ENCODE peak calls at places on chromosomes 4 and X, in four cellular contexts. G, U, Q and S are unnamed samples.

GRCh38 chr4:113708250-113708649 is 53.3 kb downstream of the CAMK2D start:
- DNase-seq in G (no peak), U (no peak), Q (no peak), S (no peak)

GRCh38 chrX:136687457-136687856 is 39.5 kb downstream of the CD40LG start:
- DNase-seq in G (no peak), U (no peak), Q (no peak), S (no peak)

GRCh38 chr4:70583952-70584834 is 7.9 kb upstream of the AMBN start:
- DNase-seq in G (peak), U (peak), Q (no peak), S (no peak)

GRCh38 chr4:56857601-56858301 is 36.2 kb upstream of the SPINK2 start:
- DNase-seq in G (no peak), U (no peak), Q (no peak), S (no peak)

GRCh38 chrX:3044671-3045070 is 3.4 kb downstream of the ARSF start:
- DNase-seq in G (no peak), U (no peak), Q (no peak), S (no peak)

GRCh38 chr4:109183851-109184345 is 118.6 kb downstream of the COL25A1 start:
- DNase-seq in G (no peak), U (no peak), Q (no peak), S (no peak)

GRCh38 chrX:56968980-56969379 is 26.4 kb downstream of the SPIN3 start:
- DNase-seq in G (no peak), U (no peak), Q (no peak), S (no peak)

GRCh38 chr4:33961751-33962150 is 2282.6 kb downstream of the ARAP2 start:
- DNase-seq in G (no peak), U (no peak), Q (no peak), S (no peak)

GRCh38 chr4:2269206-2269531 is 7.3 kb upstream of the MXD4 start:
- DNase-seq in G (no peak), U (no peak), Q (no peak), S (no peak)

GRCh38 chr4:149933120-149933519 is 117.5 kb upstream of the IQCM start:
- DNase-seq in G (no peak), U (no peak), Q (no peak), S (no peak)

GRCh38 chr4:67542076-67542475 is 3.2 kb downstream of the CENPC start:
- DNase-seq in G (no peak), U (no peak), Q (no peak), S (no peak)

GRCh38 chr4:78370625-78371372 is 180.8 kb upstream of the ANXA3 start:
- DNase-seq in G (no peak), U (no peak), Q (no peak), S (no peak)

GRCh38 chr4:47915378-47915777 is 995 bp upstream of the NFXL1 start:
- DNase-seq in G (no peak), U (no peak), Q (peak), S (no peak)

GRCh38 chr4:54940996-54941395 is 184.4 kb downstream of the KDR start:
- DNase-seq in G (no peak), U (no peak), Q (no peak), S (no peak)

GRCh38 chrX:29143756-29144155 is 556.5 kb downstream of the IL1RAPL1 start:
- DNase-seq in G (no peak), U (no peak), Q (no peak), S (no peak)

DNA sequence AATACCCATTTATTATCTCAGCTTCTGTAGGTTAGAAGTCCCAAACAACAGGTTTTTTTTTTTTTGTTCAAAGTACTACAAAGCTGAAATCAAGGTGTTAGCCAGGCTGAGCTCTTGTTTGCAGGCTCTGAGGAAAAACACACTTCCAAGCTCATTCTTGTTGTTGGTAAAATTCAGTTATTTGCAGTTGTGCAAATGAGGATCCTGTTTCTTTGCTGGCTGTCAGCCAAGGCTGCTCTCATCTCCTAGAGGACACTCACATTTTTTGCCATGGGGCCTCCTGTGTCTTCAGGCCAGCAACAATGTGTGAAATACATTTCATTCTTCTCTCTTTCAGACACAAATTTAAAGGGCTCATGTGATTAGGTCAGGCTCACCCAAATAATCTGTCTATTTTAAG is 60.3 kb upstream of the HSD17B10 start:
- DNase-seq in G (no peak), U (no peak), Q (peak), S (no peak)
- TF ChIP-seq FOSL1 in G (no peak), U (no peak), Q (no peak), S (no peak)

DNA sequence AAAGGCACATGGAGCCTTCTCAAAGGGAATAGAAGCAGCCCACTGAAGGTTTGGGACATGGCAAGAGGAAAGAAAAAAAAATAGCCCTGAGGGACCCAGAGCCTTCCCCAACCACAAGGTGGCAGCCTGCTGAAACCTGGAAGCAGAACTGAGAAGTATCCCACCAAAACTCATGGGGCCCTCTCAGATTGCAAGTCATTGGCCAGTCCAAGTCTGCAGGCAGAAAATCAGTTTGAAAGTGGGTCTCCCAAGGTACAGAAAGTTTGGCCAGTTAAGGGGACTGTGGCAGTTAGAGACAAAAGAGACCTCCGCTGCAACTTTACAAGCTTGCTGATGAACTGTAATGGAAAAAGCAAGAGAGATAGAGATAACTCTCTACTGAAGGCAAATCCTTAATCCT is 155.8 kb downstream of the ANTXR2 start:
- DNase-seq in G (peak), U (peak), Q (peak), S (peak)
- TF ChIP-seq SP1 in G (no peak), U (no peak), Q (no peak), S (no peak)

GRCh38 chr4:99945718-99946345 is 586 bp downstream of the DNAJB14 start:
- DNase-seq in G (no peak), U (peak), Q (peak), S (no peak)
- TF ChIP-seq FOSL1 in G (no peak), U (no peak), Q (no peak), S (no peak)

GRCh38 chr4:178271386-178271785 is 829.1 kb upstream of the AGA start:
- DNase-seq in G (no peak), U (no peak), Q (no peak), S (no peak)

GRCh38 chr4:178275671-178276360 is 833.6 kb upstream of the AGA start:
- DNase-seq in G (no peak), U (no peak), Q (peak), S (peak)

DNA sequence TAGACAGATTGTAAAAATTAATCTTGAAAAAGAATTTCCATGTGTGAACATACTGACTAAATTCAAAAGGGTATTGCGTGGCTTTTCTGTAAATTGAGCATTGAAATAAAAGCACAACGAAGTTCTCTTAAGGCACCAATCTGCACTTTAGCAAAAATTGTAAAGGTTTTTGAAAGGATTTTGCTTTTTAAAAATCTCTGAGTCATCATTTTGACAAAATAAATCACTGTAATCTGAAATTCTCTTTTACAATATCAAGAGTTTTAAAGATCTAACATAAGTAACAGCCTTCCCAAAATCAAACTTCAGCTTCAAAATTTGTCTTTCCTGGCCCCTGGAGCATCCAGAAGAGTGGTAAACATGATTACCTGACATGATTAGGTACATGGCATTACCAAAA is 830.9 kb upstream of the AGA start:
- DNase-seq in G (no peak), U (no peak), Q (no peak), S (no peak)
- TF ChIP-seq SP1 in G (no peak), U (no peak), Q (no peak), S (no peak)

DNA sequence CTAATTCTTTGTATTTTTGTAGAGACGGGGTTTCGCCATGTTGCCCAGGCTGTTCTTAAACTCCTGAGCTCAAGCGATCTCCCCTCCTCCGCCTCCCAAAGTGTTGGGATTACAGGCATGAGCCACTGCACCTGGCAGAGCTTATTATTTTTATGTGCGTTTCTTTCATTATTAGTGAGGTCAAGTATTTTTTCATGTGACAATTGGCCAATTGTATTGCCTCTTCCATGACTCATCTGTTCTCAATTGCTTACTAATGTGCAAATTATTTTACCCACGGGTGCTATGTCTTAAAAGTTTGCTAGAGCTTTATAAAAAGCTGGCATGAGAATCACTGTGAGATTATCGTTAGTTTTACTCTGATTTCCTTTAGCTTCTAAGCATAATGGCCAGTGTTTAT is 13.0 kb upstream of the ARX start:
- DNase-seq in G (no peak), U (no peak), Q (no peak), S (no peak)
- TF ChIP-seq FOSL1 in G (peak), U (no peak), Q (no peak), S (no peak)

GRCh38 chr4:126603210-126603609 is 1029.5 kb upstream of the INTU start:
- DNase-seq in G (no peak), U (no peak), Q (no peak), S (no peak)
- TF ChIP-seq SP1 in G (no peak), U (no peak), Q (no peak), S (no peak)

GRCh38 chr4:43587746-43588145 is 695.2 kb downstream of the GRXCR1 start:
- DNase-seq in G (no peak), U (no peak), Q (no peak), S (no peak)
- TF ChIP-seq FOSL1 in G (no peak), U (no peak), Q (no peak), S (no peak)